ENCODE peak calls at places on chromosomes 7 and 10, in five cellular contexts. H, K, S, E and G are unnamed samples.

GRCh38 chr7:90594791-90595317 is 1.3 kb upstream of the CDK14 start:
- DNase-seq in K (peak; percentile 54), H (peak; percentile 33), S (no peak), E (peak; percentile 37), G (no peak)

GRCh38 chr7:97418312-97418711 is 300.8 kb downstream of the SDHAF3 start:
- DNase-seq in K (peak; percentile 25), S (no peak), H (no peak), E (no peak), G (no peak)

GRCh38 chr10:85464336-85464735 is 902.3 kb downstream of the GRID1 start:
- DNase-seq in E (no peak), S (no peak), K (no peak), H (no peak), G (no peak)

GRCh38 chr7:89757910-89758309 is 396.4 kb upstream of the STEAP1 start:
- DNase-seq in E (no peak), K (no peak), S (no peak), H (no peak), G (no peak)

GRCh38 chr7:6691609-6692106 is 15.1 kb downstream of the ZNF12 start:
- DNase-seq in S (no peak), H (no peak), E (no peak), K (no peak), G (no peak)

GRCh38 chr7:158710651-158711102 is 6.1 kb upstream of the NCAPG2 start:
- DNase-seq in K (no peak), E (no peak), H (no peak), S (no peak), G (peak; percentile 28)

GRCh38 chr10:59905066-59905734 is 1.2 kb downstream of the CCDC6 start:
- DNase-seq in E (no peak), S (no peak), H (peak; percentile 37), K (peak; percentile 68), G (no peak)

GRCh38 chr10:91941426-91941825 is 17.9 kb downstream of the BTAF1 start:
- DNase-seq in S (no peak), E (no peak), K (no peak), H (no peak), G (no peak)

GRCh38 chr7:134778941-134779740 is at the start of gene CALD1:
- DNase-seq in K (peak; percentile 88), S (peak; percentile 2), E (peak; percentile 99), H (peak; percentile 58), G (no peak)

GRCh38 chr7:83271212-83272099 is 108.8 kb upstream of the PCLO start:
- DNase-seq in K (peak; percentile 53), H (no peak), S (no peak), E (no peak), G (no peak)

GRCh38 chr10:4780782-4781181 is 45.2 kb upstream of the AKR1E2 start:
- DNase-seq in H (no peak), K (no peak), S (no peak), E (no peak), G (no peak)

GRCh38 chr10:19412531-19412930 is 363.9 kb downstream of the MALRD1 start:
- DNase-seq in K (peak; percentile 59), H (no peak), S (no peak), E (no peak), G (no peak)

GRCh38 chr7:139509535-139509934 is 13.9 kb upstream of the CLEC2L start:
- DNase-seq in H (no peak), S (no peak), K (no peak), E (no peak), G (no peak)

GRCh38 chr7:109318146-109318545 is 748.5 kb downstream of the DNAJB9 start:
- DNase-seq in K (no peak), H (no peak), E (no peak), S (no peak), G (no peak)